ENCODE peak calls at places on chromosome X, in seven cellular contexts. V is AG08396; O is activated effector memory CD4-positive, alpha-beta T cell treated with Interleukin-2 at 50 U/mL for 16 hours; X is neural crest cell; F is NCI-H1436; E is AML-193; C is T-helper 2 cell. H is an unnamed sample.

GRCh38 chrX:148629435-148629834 is 129.0 kb downstream of the AFF2 start:
- DNase-seq in V (no peak), O (no peak), X (no peak), F (no peak), E (no peak), C (no peak), H (no peak)

GRCh38 chrX:65581661-65582339 is 47.2 kb upstream of the LAS1L start:
- DNase-seq in V (peak; percentile 70), O (no peak), X (peak; percentile 48), F (peak; percentile 46), E (peak; percentile 35), C (peak; percentile 65), H (no peak)

GRCh38 chrX:105463483-105463882 is 243.0 kb upstream of the TEX13A start:
- DNase-seq in V (no peak), O (no peak), X (no peak), F (no peak), E (no peak), C (no peak), H (no peak)

GRCh38 chrX:46179748-46180147 is 365.5 kb downstream of the ZNF674 start:
- DNase-seq in V (no peak), O (no peak), X (no peak), F (no peak), E (no peak), C (no peak), H (no peak)

GRCh38 chrX:141669689-141670088 is 28.9 kb downstream of the SPANXD start:
- DNase-seq in V (no peak), O (no peak), X (no peak), F (no peak), E (no peak), C (no peak), H (no peak)

GRCh38 chrX:125710403-125711062 is 390.9 kb downstream of the TEX13C start:
- DNase-seq in V (no peak), O (no peak), X (no peak), F (no peak), E (no peak), C (no peak), H (no peak)

GRCh38 chrX:15797707-15798106 is 7.4 kb downstream of the ZRSR2 start:
- DNase-seq in V (no peak), O (no peak), X (no peak), F (no peak), E (no peak), C (no peak), H (no peak)

GRCh38 chrX:30906726-30907125 is 17.7 kb upstream of the TAB3 start:
- DNase-seq in V (no peak), O (no peak), X (no peak), F (no peak), E (no peak), C (no peak), H (no peak)

GRCh38 chrX:36684053-36684452 is 324.1 kb upstream of the FAM47C start:
- DNase-seq in V (no peak), O (no peak), X (no peak), F (no peak), E (no peak), C (no peak), H (no peak)

GRCh38 chrX:25941559-25942250 is 196.4 kb upstream of the MAGEB18 start:
- DNase-seq in V (no peak), O (no peak), X (no peak), F (no peak), E (no peak), C (no peak), H (no peak)

GRCh38 chrX:78573630-78574029 is 85.5 kb downstream of the RTL3 start:
- DNase-seq in V (no peak), O (no peak), X (no peak), F (no peak), E (no peak), C (no peak), H (no peak)

GRCh38 chrX:15718283-15718970 is 19.6 kb upstream of the CA5B start:
- DNase-seq in V (no peak), O (no peak), X (no peak), F (no peak), E (no peak), C (no peak), H (no peak)

GRCh38 chrX:66638591-66639500 is at the start of gene EDA2R:
- DNase-seq in V (peak; percentile 58), O (peak; percentile 7), X (peak; percentile 9), F (no peak), E (no peak), C (peak; percentile 79), H (peak; percentile 1)

GRCh38 chrX:119168104-119168503 is 40.5 kb upstream of the KIAA1210 start:
- DNase-seq in V (no peak), O (no peak), X (no peak), F (no peak), E (no peak), C (no peak), H (no peak)

GRCh38 chrX:123648028-123648810 is 84.6 kb downstream of the THOC2 start:
- DNase-seq in V (peak; percentile 27), O (no peak), X (peak; percentile 5), F (peak; percentile 0), E (no peak), C (peak; percentile 32), H (no peak)

GRCh38 chrX:29666361-29666760 is 549.0 kb upstream of the MAGEB2 start:
- DNase-seq in V (no peak), O (no peak), X (no peak), F (no peak), E (no peak), C (no peak), H (no peak)

GRCh38 chrX:150365953-150366911 is 3.1 kb downstream of the MAMLD1 start:
- DNase-seq in V (no peak), O (no peak), X (peak; percentile 33), F (no peak), E (no peak), C (no peak), H (peak; percentile 6)